ENCODE peak calls at places on chromosomes 13 and 19, in ten cellular contexts. K, M, I, S, W, A, Y, U, B and F are unnamed samples.

GRCh38 chr13:72643339-72643989 is 84.0 kb downstream of the MZT1 start:
- DNase-seq in I (no peak), W (no peak), Y (peak), U (peak), B (peak), A (peak), M (no peak), S (no peak), K (no peak), F (no peak)

GRCh38 chr13:26246154-26246553 is 7.8 kb upstream of the CDK8 start:
- DNase-seq in Y (no peak), B (no peak), M (no peak), A (no peak), K (no peak), I (no peak), W (no peak), U (no peak), S (no peak), F (no peak)

GRCh38 chr13:33392794-33393371 is 107.3 kb upstream of the STARD13 start:
- DNase-seq in K (no peak), U (no peak), Y (no peak), M (no peak), A (no peak), I (no peak), B (no peak), W (no peak), S (no peak), F (no peak)

GRCh38 chr19:38317104-38317612 is 1.4 kb upstream of the YIF1B start:
- DNase-seq in K (no peak), M (no peak), S (no peak), Y (no peak), U (no peak), W (no peak), I (no peak), B (peak), A (no peak), F (no peak)

GRCh38 chr19:7247160-7247559 is 47.1 kb downstream of the INSR start:
- DNase-seq in W (no peak), K (no peak), A (no peak), I (no peak), U (no peak), M (no peak), Y (no peak), B (no peak), S (no peak), F (no peak)

GRCh38 chr13:109787135-109787954 is 962 bp upstream of the IRS2 start:
- DNase-seq in U (peak), W (no peak), I (no peak), K (no peak), B (peak), Y (no peak), S (peak), A (no peak), M (no peak), F (peak)

GRCh38 chr19:29577662-29577963 is 28.5 kb upstream of the POP4 start:
- DNase-seq in W (no peak), I (no peak), K (no peak), U (no peak), Y (no peak), M (no peak), A (no peak), B (no peak), S (no peak), F (no peak)

GRCh38 chr19:49684983-49685553 is 4.3 kb upstream of the ADM5 start:
- DNase-seq in B (no peak), W (no peak), I (no peak), Y (no peak), M (no peak), U (no peak), S (no peak), K (no peak), A (no peak), F (no peak)

GRCh38 chr19:5880604-5881078 is 10.3 kb upstream of the FUT5 start:
- DNase-seq in S (peak), W (peak), M (no peak), U (peak), A (no peak), B (no peak), K (peak), Y (no peak), I (no peak), F (peak)

GRCh38 chr13:98495627-98496238 is 81.2 kb downstream of the STK24 start:
- DNase-seq in M (no peak), S (no peak), Y (no peak), U (peak), K (no peak), I (no peak), B (no peak), W (no peak), A (no peak), F (no peak)

GRCh38 chr19:35206855-35207254 is 21.7 kb downstream of the FAM187B start:
- DNase-seq in Y (no peak), M (no peak), B (no peak), K (no peak), I (no peak), A (no peak), S (no peak), U (no peak), W (no peak), F (no peak)

GRCh38 chr19:45408121-45408520 is 1.7 kb downstream of the POLR1G start:
- DNase-seq in I (no peak), M (no peak), K (no peak), W (no peak), A (no peak), U (no peak), B (no peak), S (no peak), Y (no peak), F (no peak)

GRCh38 chr19:49570138-49570856 is 10.1 kb downstream of the NOSIP start:
- DNase-seq in Y (peak), A (no peak), U (peak), I (no peak), M (no peak), K (no peak), S (no peak), W (peak), B (peak), F (peak)

GRCh38 chr19:49896863-49897621 is at the start of gene IL4I1:
- DNase-seq in A (peak), Y (peak), S (no peak), B (peak), W (no peak), M (no peak), U (no peak), I (no peak), K (no peak), F (no peak)

GRCh38 chr13:95480131-95480545 is 72.4 kb upstream of the CLDN10 start:
- DNase-seq in Y (no peak), U (no peak), B (peak), I (no peak), M (no peak), K (no peak), W (no peak), S (no peak), A (peak), F (no peak)

GRCh38 chr13:32125221-32125621 is 93.6 kb downstream of the FRY start:
- DNase-seq in S (no peak), U (no peak), M (no peak), I (peak), K (peak), W (no peak), A (no peak), B (no peak), Y (no peak), F (no peak)

GRCh38 chr13:39531646-39532045 is 71.3 kb downstream of the LHFPL6 start:
- DNase-seq in Y (no peak), I (no peak), A (no peak), W (no peak), M (no peak), U (no peak), K (peak), B (no peak), S (no peak), F (no peak)

GRCh38 chr13:113059891-113060290 is 45.7 kb upstream of the F7 start:
- DNase-seq in Y (no peak), M (no peak), I (no peak), K (no peak), S (peak), U (no peak), B (no peak), A (no peak), W (no peak), F (no peak)

GRCh38 chr13:67369895-67370660 is 139.9 kb upstream of the PCDH9 start:
- DNase-seq in A (no peak), S (no peak), Y (no peak), B (no peak), W (peak), M (no peak), K (peak), I (peak), U (no peak), F (no peak)

GRCh38 chr13:24699541-24699940 is 19.3 kb downstream of the ATP12A start:
- DNase-seq in B (no peak), W (no peak), S (no peak), U (no peak), A (no peak), K (no peak), I (no peak), Y (no peak), M (no peak), F (no peak)

GRCh38 chr13:23504188-23504587 is 66.0 kb upstream of the TNFRSF19 start:
- DNase-seq in A (no peak), B (no peak), S (no peak), I (no peak), K (no peak), U (no peak), M (no peak), Y (no peak), W (peak), F (no peak)

GRCh38 chr13:45545686-45546409 is 69.7 kb downstream of the ERICH6B start:
- DNase-seq in I (no peak), S (no peak), U (no peak), B (no peak), W (no peak), M (no peak), A (no peak), Y (no peak), K (no peak), F (no peak)

GRCh38 chr19:11699931-11700794 is 38.6 kb downstream of the ZNF823 start:
- DNase-seq in I (no peak), W (no peak), Y (no peak), S (no peak), U (peak), M (no peak), B (no peak), A (no peak), K (no peak), F (no peak)

GRCh38 chr13:105817498-105817897 is 718.0 kb downstream of the EFNB2 start:
- DNase-seq in Y (no peak), A (no peak), W (no peak), B (no peak), I (no peak), K (no peak), M (no peak), U (no peak), S (no peak), F (no peak)

GRCh38 chr13:33722216-33722900 is 95.6 kb upstream of the RFC3 start:
- DNase-seq in A (no peak), I (no peak), Y (no peak), U (no peak), W (no peak), M (no peak), K (no peak), S (no peak), B (no peak), F (no peak)

GRCh38 chr13:48493851-48494250 is 39.0 kb downstream of the RCBTB2 start:
- DNase-seq in Y (no peak), S (no peak), B (no peak), K (no peak), I (no peak), W (peak), A (no peak), U (no peak), M (no peak), F (no peak)

GRCh38 chr13:107650081-107650701 is 565.1 kb downstream of the LIG4 start:
- DNase-seq in K (no peak), Y (no peak), U (peak), W (peak), I (no peak), S (peak), B (peak), A (peak), M (peak), F (no peak)

GRCh38 chr13:23547000-23547590 is 23.1 kb upstream of the TNFRSF19 start:
- DNase-seq in B (no peak), W (no peak), S (no peak), A (no peak), Y (no peak), U (peak), K (no peak), M (no peak), I (no peak), F (no peak)

GRCh38 chr19:17950310-17951150 is 16.4 kb upstream of the KCNN1 start:
- DNase-seq in B (peak), I (no peak), A (peak), S (no peak), K (no peak), M (no peak), U (peak), Y (no peak), W (no peak), F (no peak)

GRCh38 chr13:31195616-31196015 is 4.2 kb upstream of the B3GLCT start:
- DNase-seq in I (no peak), W (no peak), Y (no peak), S (no peak), K (no peak), A (no peak), M (no peak), U (no peak), B (no peak), F (no peak)

GRCh38 chr13:51419015-51419636 is 33.7 kb downstream of the INTS6 start:
- DNase-seq in W (no peak), A (no peak), K (no peak), M (no peak), S (no peak), I (no peak), B (no peak), U (no peak), Y (no peak), F (no peak)

GRCh38 chr13:33125821-33126570 is 109.8 kb downstream of the KL start:
- DNase-seq in B (no peak), M (no peak), A (no peak), I (peak), K (peak), W (peak), Y (no peak), S (peak), U (peak), F (peak)

GRCh38 chr13:20366056-20366455 is 133.9 kb upstream of the GJB6 start:
- DNase-seq in S (no peak), A (no peak), I (no peak), B (no peak), K (no peak), Y (no peak), M (no peak), U (no peak), W (no peak), F (no peak)

GRCh38 chr19:17339088-17339741 is 1.9 kb downstream of the GTPBP3 start:
- DNase-seq in B (peak), Y (no peak), A (no peak), M (no peak), W (no peak), S (no peak), I (no peak), U (peak), K (no peak), F (no peak)